ENCODE peak calls at places on chromosomes 12 and 14, in five cellular contexts. N, H, A, G and V are unnamed samples.

GRCh38 chr12:92466391-92467305 is 236.1 kb upstream of the PLEKHG7 start:
- DNase-seq in A (peak), H (no peak), G (no peak), N (no peak), V (no peak)

GRCh38 chr12:116528067-116528466 is 31.1 kb upstream of the MAP1LC3B2 start:
- DNase-seq in G (no peak), N (peak), H (no peak), A (no peak), V (no peak)

GRCh38 chr14:54599932-54600331 is 33.0 kb downstream of the SAMD4A start:
- DNase-seq in N (peak), A (no peak), H (no peak), G (no peak), V (no peak)

GRCh38 chr12:23504043-23504442 is 445.4 kb downstream of the SOX5 start:
- DNase-seq in N (no peak), H (no peak), G (no peak), A (no peak), V (no peak)

GRCh38 chr14:65927871-65928270 is 515.3 kb downstream of the FUT8 start:
- DNase-seq in A (no peak), N (no peak), H (no peak), G (no peak), V (no peak)

GRCh38 chr14:20440882-20441281 is 4.9 kb upstream of the KLHL33 start:
- DNase-seq in A (no peak), N (no peak), G (no peak), H (peak), V (no peak)

GRCh38 chr12:24479131-24479530 is 469.8 kb downstream of the BCAT1 start:
- DNase-seq in H (no peak), N (no peak), A (no peak), G (no peak), V (no peak)

GRCh38 chr12:15709524-15709923 is 79.7 kb downstream of the EPS8 start:
- DNase-seq in H (no peak), G (no peak), N (no peak), A (no peak), V (no peak)

GRCh38 chr12:114186241-114187002 is 219.5 kb downstream of the TBX5 start:
- DNase-seq in H (no peak), N (no peak), G (no peak), A (no peak), V (no peak)

GRCh38 chr12:3704512-3705348 is 48.2 kb downstream of the CRACR2A start:
- DNase-seq in H (peak), A (no peak), G (peak), N (no peak), V (no peak)

GRCh38 chr14:38209572-38210159 is 2.0 kb downstream of the SSTR1 start:
- DNase-seq in H (no peak), G (no peak), A (no peak), N (no peak), V (no peak)

GRCh38 chr12:65430571-65431306 is 152.3 kb downstream of the MSRB3 start:
- DNase-seq in G (no peak), A (no peak), H (peak), N (peak), V (no peak)

GRCh38 chr12:1644523-1645438 is 15.8 kb downstream of the WNT5B start:
- DNase-seq in G (peak), N (peak), H (peak), A (peak), V (no peak)

GRCh38 chr12:73612571-73612970 is 925.1 kb upstream of the ATXN7L3B start:
- DNase-seq in G (no peak), A (no peak), N (no peak), H (no peak), V (no peak)

GRCh38 chr12:127425474-127425873 is 841.5 kb upstream of the TMEM132C start:
- DNase-seq in N (no peak), H (no peak), A (no peak), G (no peak), V (no peak)

GRCh38 chr12:29743801-29744200 is 39.9 kb downstream of the TMTC1 start:
- DNase-seq in N (peak), G (no peak), H (peak), A (no peak), V (no peak)

GRCh38 chr14:58299665-58300202 is 1.4 kb downstream of the ARID4A start:
- DNase-seq in H (no peak), N (peak), G (no peak), A (no peak), V (no peak)

GRCh38 chr14:68405959-68406358 is 386.9 kb downstream of the ZFP36L1 start:
- DNase-seq in A (no peak), G (no peak), H (no peak), N (peak), V (no peak)

GRCh38 chr14:103451401-103451800 is 66.2 kb downstream of the MARK3 start:
- DNase-seq in A (no peak), G (no peak), H (no peak), N (no peak), V (no peak)

GRCh38 chr14:82403972-82404371 is 870.3 kb upstream of the SEL1L start:
- DNase-seq in N (no peak), G (no peak), A (no peak), H (no peak), V (no peak)

GRCh38 chr12:7905071-7905470 is 30.9 kb downstream of the SLC2A3 start:
- DNase-seq in A (no peak), N (no peak), H (no peak), G (no peak), V (no peak)

GRCh38 chr14:24940213-24940783 is 109.6 kb downstream of the STXBP6 start:
- DNase-seq in G (no peak), A (no peak), H (no peak), N (no peak), V (no peak)

DNA sequence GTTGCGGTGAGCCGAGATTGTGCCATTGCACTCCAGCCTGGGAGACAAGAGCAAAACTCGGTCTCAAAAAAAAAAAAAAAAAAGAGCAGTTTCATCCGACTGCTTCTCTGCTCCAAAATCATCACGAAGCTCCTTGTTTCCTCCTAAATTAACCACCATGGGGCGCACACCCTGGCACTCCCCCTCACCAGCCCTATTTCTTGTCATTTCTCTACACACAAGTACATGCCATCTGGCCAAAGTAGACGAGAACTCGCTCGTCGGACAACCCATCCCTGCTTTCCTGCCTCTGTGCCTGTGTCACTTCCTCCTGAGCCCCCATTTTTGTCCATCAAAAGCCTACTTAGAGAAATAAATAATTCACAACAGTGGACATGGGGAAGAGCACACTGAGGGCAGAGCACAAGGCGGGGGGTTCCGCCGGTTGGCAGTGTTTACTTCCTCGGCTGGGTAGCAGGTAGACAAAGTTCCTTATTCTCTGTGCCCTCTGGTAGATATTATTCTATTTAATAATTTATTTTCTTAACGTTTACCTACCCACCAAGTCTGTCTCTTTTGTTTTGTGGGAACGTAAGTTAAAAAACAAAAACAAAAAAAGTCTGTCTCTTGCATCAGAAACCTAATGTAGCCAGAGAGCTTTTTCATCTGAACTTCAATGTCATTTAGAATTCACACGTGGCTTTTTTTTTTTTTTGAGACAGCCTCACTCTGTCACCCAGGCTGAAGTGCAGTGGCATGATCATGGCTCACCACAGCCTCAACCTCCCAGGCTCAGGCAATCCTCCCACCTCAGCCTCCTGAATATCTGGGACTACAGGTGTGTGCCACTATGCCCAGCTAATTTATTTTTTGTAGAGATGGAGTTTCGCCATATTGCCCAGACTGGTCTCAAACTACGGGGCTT is 6.0 kb downstream of the VPS37B start:
- DNase-seq in H (no peak), A (no peak), G (no peak), N (no peak), V (no peak)
- TF ChIP-seq CTCF in H (no peak), A (no peak), G (no peak), N (no peak), V (no peak)

DNA sequence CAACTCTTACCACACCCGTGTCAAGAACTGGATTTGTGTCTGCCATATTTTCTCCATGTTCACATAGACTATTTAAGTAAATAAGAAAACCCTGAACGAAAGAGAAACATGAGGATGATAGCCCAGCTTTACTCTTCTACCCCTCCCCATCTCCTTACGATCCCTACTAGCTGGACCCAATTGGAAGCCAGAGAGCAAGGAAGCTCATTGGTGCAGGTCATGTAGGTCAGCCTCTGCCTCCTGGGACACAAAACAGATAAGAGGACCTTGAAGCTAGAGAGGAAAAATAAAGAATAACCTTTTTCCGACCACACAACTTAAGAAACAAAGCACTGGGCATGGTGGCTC is 124.6 kb upstream of the ATF7IP start:
- DNase-seq in A (no peak), G (no peak), N (no peak), H (no peak), V (no peak)
- H3K27ac ChIP-seq in A (no peak), G (no peak), N (no peak), H (no peak), V (no peak)

DNA sequence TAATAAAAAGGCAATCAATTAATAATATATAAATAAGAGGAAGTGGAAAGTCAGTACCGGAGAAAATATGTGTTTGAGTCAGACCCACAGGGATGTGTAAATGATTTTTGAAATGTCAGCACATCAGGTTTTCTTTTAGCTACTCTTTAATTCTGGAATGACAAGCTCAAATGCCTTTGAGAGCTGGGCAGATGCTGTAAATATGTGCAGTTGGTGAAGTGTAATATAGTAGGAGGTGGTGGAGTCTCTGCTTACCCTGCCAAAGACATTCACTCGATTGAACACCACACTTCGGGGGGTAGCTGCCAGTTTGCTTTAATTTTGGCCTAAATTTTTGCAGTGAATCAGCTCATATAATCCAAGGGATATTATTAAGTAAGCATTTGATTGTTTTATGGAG is 93.0 kb downstream of the PLEKHA5 start:
- DNase-seq in G (no peak), N (no peak), H (no peak), A (no peak), V (no peak)
- H3K4me3 ChIP-seq in G (no peak), N (no peak), H (no peak), A (no peak), V (no peak)

DNA sequence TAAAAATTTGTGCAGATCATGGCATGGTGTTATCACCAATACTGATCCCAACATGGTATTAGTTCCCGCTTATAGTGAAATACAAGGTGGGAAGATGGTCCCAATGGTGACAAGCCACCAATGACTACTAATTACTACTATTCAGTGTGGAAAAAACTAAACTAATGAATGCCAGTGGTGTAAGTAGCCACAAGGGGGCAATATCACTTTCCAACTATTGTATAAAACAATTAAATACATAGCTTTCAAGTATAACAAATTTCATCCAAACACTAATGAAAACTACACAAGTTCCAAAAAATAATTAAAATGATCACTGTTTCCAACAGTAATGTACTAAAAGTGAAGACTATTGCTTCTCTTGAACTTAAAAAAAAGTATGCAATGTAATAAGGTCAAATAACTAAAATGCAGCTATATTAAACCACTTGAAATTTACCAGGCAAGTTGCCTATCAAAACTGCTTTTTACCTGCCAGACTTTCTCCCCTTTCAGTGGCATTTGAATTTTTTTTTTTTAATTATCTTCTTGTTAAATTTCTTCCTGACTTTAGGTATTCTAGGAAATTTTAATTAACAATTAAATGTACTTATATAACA is 58.0 kb downstream of the PAPLN start:
- DNase-seq in A (no peak), H (peak), G (no peak), N (peak), V (no peak)
- TF ChIP-seq CTCF in A (peak), H (peak), G (no peak), N (peak), V (peak)

GRCh38 chr12:11707535-11707934 is 58.1 kb downstream of the ETV6 start:
- DNase-seq in N (no peak), A (no peak), H (no peak), G (peak), V (no peak)
- H3K27ac ChIP-seq in N (no peak), A (peak), H (no peak), G (peak), V (peak)

GRCh38 chr14:99737956-99738667 is 54.0 kb downstream of the CYP46A1 start:
- DNase-seq in H (no peak), A (no peak), N (no peak), G (no peak), V (no peak)

GRCh38 chr14:99737451-99737951 is 53.4 kb downstream of the CYP46A1 start:
- DNase-seq in H (no peak), A (peak), G (no peak), N (peak), V (no peak)

GRCh38 chr14:99735189-99736135 is 51.4 kb downstream of the CYP46A1 start:
- DNase-seq in H (no peak), G (no peak), N (no peak), A (peak), V (no peak)

GRCh38 chr14:99734406-99735051 is 50.4 kb downstream of the CYP46A1 start:
- DNase-seq in A (peak), G (peak), N (no peak), H (no peak), V (peak)

GRCh38 chr14:99736600-99737371 is 52.7 kb downstream of the CYP46A1 start:
- DNase-seq in G (no peak), A (no peak), H (no peak), N (no peak), V (no peak)
- H3K4me3 ChIP-seq in G (no peak), A (peak), H (no peak), N (no peak), V (peak)